ENCODE peak calls at places on chromosomes 2 and 18, in eight cellular contexts. N is stimulated activated CD4-positive, alpha-beta T cell treated with anti-CD3 and anti-CD28 coated beads, Interleukin-1b, Interleukin-23, amount 100 ng/mL, for 1 hour; Q is effector memory CD8-positive, alpha-beta T cell; M is GM12864; W is fibroblast of gingiva; S is IMR-90; I is HEK293T; J is BJ. Z is an unnamed sample.

GRCh38 chr2:219496781-219497494 is 1.8 kb upstream of the GMPPA start:
- DNase-seq in N (no peak), Q (no peak), M (no peak), W (no peak), S (no peak), I (no peak), J (no peak), Z (no peak)

GRCh38 chr18:32358529-32358928 is 112.2 kb downstream of the GAREM1 start:
- DNase-seq in N (no peak), Q (no peak), M (no peak), W (no peak), S (no peak), I (no peak), J (no peak), Z (no peak)

GRCh38 chr2:145022671-145023330 is 502.9 kb upstream of the ZEB2 start:
- DNase-seq in N (no peak), Q (no peak), M (no peak), W (peak; percentile 86), S (peak; percentile 89), I (no peak), J (peak; percentile 92), Z (peak; percentile 79)

GRCh38 chr18:58213931-58214431 is 170.0 kb downstream of the NEDD4L start:
- DNase-seq in N (no peak), Q (no peak), M (no peak), W (no peak), S (peak; percentile 69), I (no peak), J (no peak), Z (no peak)

GRCh38 chr2:58182527-58182926 is 58.6 kb downstream of the FANCL start:
- DNase-seq in N (no peak), Q (no peak), M (no peak), W (no peak), S (peak; percentile 47), I (no peak), J (no peak), Z (no peak)

GRCh38 chr2:202657876-202658275 is 23.1 kb downstream of the FAM117B start:
- DNase-seq in N (no peak), Q (no peak), M (no peak), W (no peak), S (no peak), I (no peak), J (no peak), Z (no peak)

GRCh38 chr2:109715302-109715937 is 78.7 kb upstream of the RGPD5 start:
- DNase-seq in N (no peak), Q (no peak), M (no peak), W (no peak), S (no peak), I (no peak), J (no peak), Z (no peak)

GRCh38 chr2:7427293-7428060 is 510.3 kb downstream of the RNF144A start:
- DNase-seq in N (no peak), Q (peak; percentile 48), M (no peak), W (peak; percentile 31), S (peak; percentile 51), I (peak; percentile 55), J (no peak), Z (peak; percentile 67)

GRCh38 chr2:22450831-22451230 is 934.1 kb upstream of the KLHL29 start:
- DNase-seq in N (no peak), Q (no peak), M (no peak), W (no peak), S (no peak), I (no peak), J (no peak), Z (peak; percentile 83)

GRCh38 chr2:181621779-181622490 is 35.0 kb downstream of the CERKL start:
- DNase-seq in N (no peak), Q (no peak), M (no peak), W (no peak), S (no peak), I (no peak), J (no peak), Z (no peak)

GRCh38 chr2:204483497-204484164 is 61.6 kb upstream of the PARD3B start:
- DNase-seq in N (no peak), Q (no peak), M (no peak), W (no peak), S (no peak), I (peak; percentile 19), J (no peak), Z (no peak)

GRCh38 chr2:24830786-24831185 is 37.6 kb downstream of the CENPO start:
- DNase-seq in N (no peak), Q (no peak), M (no peak), W (no peak), S (no peak), I (no peak), J (no peak), Z (no peak)

GRCh38 chr2:146365041-146365440 is 1479.8 kb upstream of the ACVR2A start:
- DNase-seq in N (no peak), Q (no peak), M (no peak), W (no peak), S (no peak), I (no peak), J (no peak), Z (no peak)

GRCh38 chr2:149739171-149739879 is 151.8 kb upstream of the MMADHC start:
- DNase-seq in N (no peak), Q (no peak), M (no peak), W (no peak), S (peak; percentile 33), I (no peak), J (no peak), Z (no peak)

GRCh38 chr18:57023483-57023882 is 123.4 kb upstream of the BOD1L2 start:
- DNase-seq in N (no peak), Q (no peak), M (no peak), W (no peak), S (no peak), I (no peak), J (no peak), Z (no peak)

GRCh38 chr18:23712445-23712844 is 23.2 kb downstream of the LAMA3 start:
- DNase-seq in N (no peak), Q (no peak), M (no peak), W (no peak), S (no peak), I (no peak), J (no peak), Z (no peak)

GRCh38 chr2:161354106-161354505 is 45.9 kb downstream of the PSMD14 start:
- DNase-seq in N (no peak), Q (no peak), M (no peak), W (no peak), S (no peak), I (no peak), J (no peak), Z (no peak)

GRCh38 chr2:167544602-167545001 is 656.3 kb downstream of the XIRP2 start:
- DNase-seq in N (no peak), Q (no peak), M (no peak), W (no peak), S (no peak), I (no peak), J (no peak), Z (no peak)

GRCh38 chr2:8882094-8882493 is 44.7 kb upstream of the KIDINS220 start:
- DNase-seq in N (no peak), Q (no peak), M (no peak), W (peak; percentile 12), S (peak; percentile 26), I (peak; percentile 19), J (no peak), Z (no peak)

GRCh38 chr2:64273524-64274398 is 129.5 kb upstream of the PELI1 start:
- DNase-seq in N (no peak), Q (no peak), M (no peak), W (peak; percentile 74), S (peak; percentile 89), I (no peak), J (peak; percentile 80), Z (peak; percentile 54)

GRCh38 chr18:31835528-31836138 is 75.0 kb upstream of the SLC25A52 start:
- DNase-seq in N (no peak), Q (no peak), M (no peak), W (no peak), S (peak; percentile 66), I (no peak), J (no peak), Z (no peak)

GRCh38 chr2:105438104-105438929 is 39.5 kb upstream of the FHL2 start:
- DNase-seq in N (no peak), Q (no peak), M (no peak), W (no peak), S (peak; percentile 52), I (no peak), J (no peak), Z (no peak)

GRCh38 chr2:161134547-161135518 is 25.4 kb upstream of the TANK start:
- DNase-seq in N (no peak), Q (no peak), M (no peak), W (no peak), S (no peak), I (no peak), J (no peak), Z (no peak)

GRCh38 chr2:19812166-19812565 is 89.6 kb downstream of the TTC32 start:
- DNase-seq in N (no peak), Q (no peak), M (no peak), W (no peak), S (no peak), I (no peak), J (no peak), Z (no peak)

GRCh38 chr18:48090021-48090420 is 159.6 kb upstream of the SMAD2 start:
- DNase-seq in N (no peak), Q (no peak), M (no peak), W (no peak), S (no peak), I (no peak), J (no peak), Z (no peak)

GRCh38 chr2:37625781-37626548 is 45.5 kb downstream of the CDC42EP3 start:
- DNase-seq in N (peak; percentile 28), Q (peak; percentile 64), M (no peak), W (no peak), S (peak; percentile 63), I (no peak), J (no peak), Z (no peak)

GRCh38 chr2:109638807-109639206 is 24.6 kb downstream of the SOWAHC start:
- DNase-seq in N (no peak), Q (no peak), M (no peak), W (peak; percentile 56), S (no peak), I (no peak), J (no peak), Z (no peak)

GRCh38 chr2:110748489-110748867 is 16.1 kb downstream of the ACOXL start:
- DNase-seq in N (no peak), Q (peak; percentile 41), M (peak; percentile 93), W (no peak), S (peak; percentile 11), I (no peak), J (no peak), Z (no peak)

GRCh38 chr2:12915792-12916191 is 199.1 kb downstream of the TRIB2 start:
- DNase-seq in N (no peak), Q (no peak), M (no peak), W (peak; percentile 32), S (peak; percentile 31), I (no peak), J (no peak), Z (no peak)

GRCh38 chr2:202165945-202166344 is 72.5 kb downstream of the SUMO1 start:
- DNase-seq in N (no peak), Q (no peak), M (no peak), W (peak; percentile 28), S (peak; percentile 54), I (no peak), J (peak; percentile 30), Z (no peak)

GRCh38 chr2:14803994-14804393 is 171.5 kb downstream of the LRATD1 start:
- DNase-seq in N (no peak), Q (no peak), M (no peak), W (no peak), S (no peak), I (no peak), J (no peak), Z (no peak)

GRCh38 chr2:77443076-77443475 is 79.1 kb downstream of the LRRTM4 start:
- DNase-seq in N (no peak), Q (no peak), M (no peak), W (no peak), S (no peak), I (no peak), J (no peak), Z (no peak)

GRCh38 chr2:74849228-74849892 is 15.4 kb downstream of the HK2 start:
- DNase-seq in N (no peak), Q (peak; percentile 19), M (peak; percentile 73), W (no peak), S (peak; percentile 33), I (no peak), J (no peak), Z (peak; percentile 57)

GRCh38 chr2:41829011-41829500 is 218.8 kb upstream of the PKDCC start:
- DNase-seq in N (no peak), Q (no peak), M (no peak), W (no peak), S (no peak), I (no peak), J (no peak), Z (no peak)